ENCODE peak calls at places on chromosomes 6 and 20, in five cellular contexts. V is A549, P is left ventricle myocardium inferior, A is adrenal gland, U is ovary. C is an unnamed sample. For H3K4me1 and H3K9me3, the result is how much of the 10 kb centered on the place peaks cover.

GRCh38 chr6:147149826-147150225 is 54.4 kb upstream of the STXBP5 start:
- DNase-seq in U (no peak), V (no peak), P (no peak), A (no peak), C (no peak)

GRCh38 chr6:33918175-33918695 is 114.4 kb upstream of the MLN start:
- DNase-seq in U (no peak), V (no peak), P (no peak), A (no peak), C (no peak)

GRCh38 chr20:41577129-41578009 is 40.8 kb downstream of the CHD6 start:
- DNase-seq in P (no peak), V (no peak), U (no peak), A (no peak), C (no peak)

GRCh38 chr6:30259140-30260035 is 46.2 kb upstream of the TRIM26 start:
- DNase-seq in V (peak), P (peak), U (peak), A (peak), C (peak)

GRCh38 chr20:15297059-15297875 is 959.9 kb upstream of the FLRT3 start:
- DNase-seq in U (no peak), V (no peak), A (no peak), P (no peak), C (no peak)

GRCh38 chr6:137171824-137172733 is 1.4 kb downstream of the IL22RA2 start:
- DNase-seq in P (no peak), V (no peak), A (no peak), U (no peak), C (no peak)

GRCh38 chr20:290081-290831 is at the start of gene C20orf96:
- DNase-seq in A (peak), V (peak), U (peak), P (peak), C (peak)

GRCh38 chr6:54291146-54291545 is 17.1 kb upstream of the TINAG start:
- DNase-seq in P (no peak), V (no peak), A (no peak), U (no peak), C (no peak)

GRCh38 chr6:158677906-158678305 is 28.1 kb downstream of the SYTL3 start:
- DNase-seq in A (no peak), U (no peak), V (no peak), P (no peak), C (no peak)

GRCh38 chr6:11616200-11616611 is 78.7 kb downstream of the TMEM170B start:
- DNase-seq in P (no peak), V (no peak), A (no peak), U (no peak), C (no peak)

GRCh38 chr6:11615214-11615602 is 77.7 kb downstream of the TMEM170B start:
- DNase-seq in V (no peak), A (no peak), U (no peak), P (no peak), C (no peak)

GRCh38 chr6:11621119-11621518 is 83.6 kb downstream of the TMEM170B start:
- DNase-seq in U (no peak), V (no peak), P (no peak), A (no peak), C (no peak)

GRCh38 chr6:11622156-11622555 is 84.6 kb downstream of the TMEM170B start:
- DNase-seq in V (no peak), A (no peak), P (no peak), U (no peak), C (no peak)

DNA sequence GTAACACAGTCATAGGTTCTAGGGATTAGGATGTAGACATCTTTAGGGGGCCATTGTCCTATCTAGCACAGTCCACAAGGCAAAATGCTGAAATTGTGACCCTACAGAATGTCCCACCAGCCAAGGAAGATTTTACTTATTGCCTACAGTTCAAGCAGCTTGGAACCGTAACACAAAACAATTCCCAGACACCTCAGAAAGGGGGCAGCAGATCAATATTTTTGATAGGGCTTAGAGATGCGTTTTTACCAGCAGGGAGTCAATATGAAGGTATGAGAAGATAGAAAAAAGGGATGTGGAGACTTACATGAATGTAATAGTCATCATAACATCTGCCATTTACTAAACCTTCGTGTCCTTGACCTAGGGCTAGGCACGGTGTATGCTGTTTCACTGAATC is 81.0 kb downstream of the TMEM170B start:
- DNase-seq in V (peak), P (no peak), U (no peak), A (no peak), C (no peak)
- TF ChIP-seq CTCF in V (peak), P (peak), U (no peak), A (no peak), C (no peak)

DNA sequence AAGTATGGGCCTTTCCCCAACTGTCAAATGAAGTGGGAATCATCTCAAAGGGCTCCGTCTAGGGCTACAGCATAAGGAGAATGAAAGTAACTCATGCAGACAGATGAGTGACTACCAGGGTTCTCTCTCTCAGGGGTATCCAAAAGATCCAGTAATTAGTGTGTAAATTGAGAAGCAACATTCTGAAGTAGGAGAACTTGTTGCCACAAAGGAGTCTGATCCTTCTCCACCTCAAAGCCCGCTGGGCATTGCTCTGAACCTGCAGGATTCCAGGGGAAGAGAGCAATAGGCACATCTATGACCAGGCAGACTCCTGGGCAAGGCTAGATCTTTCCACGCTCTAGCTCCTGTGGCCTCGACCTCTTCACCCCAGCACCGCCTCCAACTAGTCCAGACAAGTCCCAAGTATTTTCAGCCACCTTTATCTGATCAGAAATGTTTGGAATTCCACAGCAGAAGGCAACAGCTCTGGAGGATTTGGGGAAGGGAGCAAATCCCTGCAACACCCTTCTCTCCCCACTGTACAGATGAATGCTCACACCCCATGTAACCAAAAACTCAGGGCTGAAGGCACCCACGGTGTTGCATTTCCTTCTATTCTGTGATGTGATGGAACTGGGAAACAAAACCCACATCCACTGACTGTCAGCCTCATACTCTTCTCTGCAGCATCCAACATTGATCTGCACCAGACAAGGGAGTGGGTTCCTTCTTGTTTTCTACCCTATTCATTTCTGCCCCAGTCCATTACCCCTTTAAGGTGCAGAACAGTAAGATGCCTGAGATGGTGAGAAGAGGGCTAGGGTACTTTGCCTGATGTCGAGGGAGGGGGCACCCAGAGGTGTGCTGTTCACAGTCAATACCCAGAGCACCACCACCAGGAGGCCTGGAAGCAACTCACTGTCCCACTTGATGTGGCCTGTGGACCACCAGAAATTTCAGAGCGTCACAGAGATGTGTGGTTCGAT is 41.0 kb downstream of the COX4I2 start:
- DNase-seq in P (no peak), U (peak), V (no peak), A (peak), C (no peak)
- H3K4me1 ChIP-seq in P (half or more), U (under half), V (half or more), A (half or more), C (half or more)

GRCh38 chr6:164763788-164764187 is 545.6 kb downstream of the C6orf118 start:
- DNase-seq in U (no peak), P (no peak), A (no peak), V (no peak), C (no peak)
- H3K9me3 ChIP-seq in U (under half), P (under half), A (under half), V (under half), C (under half)

GRCh38 chr20:37396520-37397075 is 50.7 kb downstream of the SRC start:
- DNase-seq in U (no peak), V (no peak), P (no peak), A (no peak), C (no peak)

GRCh38 chr20:37401282-37401929 is 55.5 kb downstream of the SRC start:
- DNase-seq in V (no peak), A (no peak), P (no peak), U (no peak), C (no peak)

GRCh38 chr20:37397076-37397953 is 51.4 kb downstream of the SRC start:
- DNase-seq in P (no peak), U (no peak), V (peak), A (no peak), C (no peak)

GRCh38 chr20:37397954-37398749 is 52.2 kb downstream of the SRC start:
- DNase-seq in A (no peak), V (no peak), P (no peak), U (no peak), C (no peak)

GRCh38 chr20:37398750-37399621 is 53.0 kb downstream of the SRC start:
- DNase-seq in A (peak), P (no peak), V (peak), U (no peak), C (no peak)
- TF ChIP-seq CTCF in A (peak), P (no peak), V (no peak), U (no peak), C (no peak)

GRCh38 chr6:145096846-145097245 is 638.5 kb downstream of the EPM2A start:
- DNase-seq in V (no peak), U (no peak), A (no peak), P (no peak), C (no peak)

DNA sequence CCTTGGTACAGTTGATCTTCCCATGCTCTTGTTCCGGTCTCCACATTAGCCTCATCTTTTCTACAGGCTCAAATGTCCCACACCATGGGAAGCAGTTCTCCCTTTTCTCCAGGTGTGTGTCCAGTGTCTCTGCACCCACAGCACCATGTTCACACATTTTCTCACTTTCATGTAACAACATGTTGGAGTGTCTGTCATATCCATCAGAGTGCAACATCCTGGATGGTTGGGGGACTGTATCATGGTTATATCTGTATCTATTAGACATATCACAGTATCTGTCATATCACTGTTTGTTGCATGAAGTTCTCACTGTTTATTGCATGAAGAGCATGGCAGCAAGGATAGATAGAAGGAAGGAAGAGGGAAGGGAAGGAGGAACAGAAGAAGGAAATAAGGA is 635.6 kb downstream of the EPM2A start:
- DNase-seq in P (no peak), V (no peak), A (no peak), U (no peak), C (no peak)
- H3K4me1 ChIP-seq in P (under half), V (under half), A (under half), U (under half), C (under half)

GRCh38 chr6:168377481-168377850 is 57.9 kb upstream of the DACT2 start:
- DNase-seq in V (no peak), A (peak), P (peak), U (peak), C (peak)

GRCh38 chr6:168377856-168378832 is 58.6 kb upstream of the DACT2 start:
- DNase-seq in V (no peak), A (no peak), P (no peak), U (no peak), C (peak)

GRCh38 chr6:168376120-168376519 is 56.5 kb upstream of the DACT2 start:
- DNase-seq in U (no peak), A (no peak), V (no peak), P (no peak), C (peak)

GRCh38 chr6:168374541-168375071 is 55.0 kb upstream of the DACT2 start:
- DNase-seq in A (no peak), P (no peak), V (no peak), U (no peak), C (no peak)

DNA sequence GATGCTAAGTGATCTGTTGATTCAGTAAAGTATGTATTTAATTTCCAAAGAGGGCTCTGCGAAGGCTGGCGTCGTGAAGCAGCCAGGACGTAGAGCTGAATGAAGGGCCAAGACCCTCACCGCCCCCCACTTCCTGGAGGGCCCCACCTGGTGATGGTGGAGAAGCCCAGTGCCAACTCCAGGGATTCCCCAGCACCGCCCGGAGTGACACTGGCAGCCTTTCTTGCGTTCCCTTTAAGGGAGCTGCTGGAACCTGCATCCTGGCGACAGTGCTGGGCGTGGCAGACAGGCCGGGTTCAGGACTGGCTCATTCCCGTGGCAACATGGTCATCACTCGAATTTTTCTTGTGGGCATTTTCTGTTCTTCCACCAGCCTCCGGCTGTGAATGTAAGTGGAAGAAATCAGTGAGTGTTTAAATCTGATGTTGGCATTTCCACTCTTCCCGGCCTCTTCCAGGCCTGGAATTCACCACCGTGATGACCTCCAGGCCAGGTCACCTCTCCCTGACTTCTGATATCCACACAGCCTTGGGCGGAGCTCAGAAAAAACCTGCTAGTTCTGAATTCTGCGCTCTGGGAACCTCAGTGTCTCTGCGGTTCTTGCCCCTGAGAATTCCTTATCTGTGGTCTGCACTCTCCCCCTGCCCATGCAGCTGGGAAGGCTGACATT is 57.4 kb upstream of the DACT2 start:
- DNase-seq in V (no peak), A (no peak), U (no peak), P (no peak), C (peak)
- H3K9me3 ChIP-seq in V (under half), A (under half), U (under half), P (under half), C (under half)

DNA sequence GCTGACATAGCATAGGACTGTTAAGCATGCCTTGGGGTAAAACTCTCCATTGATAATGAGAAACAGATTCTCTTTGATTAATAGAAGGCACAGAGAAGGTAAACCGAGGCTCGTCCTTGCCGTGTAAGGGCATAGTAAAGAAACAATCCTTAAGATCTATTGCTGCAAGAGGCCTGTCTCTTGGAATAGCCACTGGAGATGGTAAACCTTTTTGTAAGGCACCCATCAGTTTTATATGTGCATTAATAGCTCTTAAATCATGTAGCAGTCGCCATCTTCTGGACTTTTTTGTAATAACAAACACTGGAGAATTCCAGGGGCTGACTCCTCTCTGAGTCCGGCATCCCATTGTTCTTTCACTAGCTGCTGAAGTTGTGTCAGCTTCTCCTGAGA is 8.4 kb upstream of the ABHD12 start:
- DNase-seq in A (peak), U (no peak), P (no peak), V (peak), C (peak)
- TF ChIP-seq CTCF in A (peak), U (peak), P (peak), V (peak), C (peak)

GRCh38 chr6:43274127-43274915 is 23.7 kb upstream of the SLC22A7 start:
- DNase-seq in V (no peak), U (no peak), P (no peak), A (no peak), C (no peak)
- H3K4me1 ChIP-seq in V (half or more), U (under half), P (under half), A (under half), C (under half)

GRCh38 chr6:143293526-143293925 is 157.0 kb downstream of the ADAT2 start:
- DNase-seq in P (no peak), V (no peak), A (no peak), U (no peak), C (no peak)
- H3K9me3 ChIP-seq in P (under half), V (under half), A (under half), U (under half), C (under half)